ENCODE peak calls at places on chromosomes 5 and 9, in eight cellular contexts. D is foreskin fibroblast; A is mucosa of descending colon; N is NCI-H1105 treated with DMSO at 0.1 percent for 48 hours; X is colonic mucosa; W is HT1080; U is stimulated activated CD4-positive, alpha-beta T cell treated with anti-CD3 and anti-CD28 coated beads, Interleukin-1b, Interleukin-23, amount 100 ng/mL, for 1 hour; H is H7. B is an unnamed sample.

GRCh38 chr5:14913141-14913540 is 41.6 kb upstream of the ANKH start:
- DNase-seq in X (no peak), H (no peak), U (no peak), A (no peak), D (no peak), W (no peak), N (no peak), B (no peak)

GRCh38 chr9:70133253-70134208 is 89.9 kb downstream of the MAMDC2 start:
- DNase-seq in U (no peak), W (no peak), H (no peak), N (no peak), X (no peak), A (no peak), D (peak; percentile 47), B (no peak)

GRCh38 chr5:141845371-141845821 is 32.8 kb downstream of the PCDH1 start:
- DNase-seq in H (peak; percentile 88), A (no peak), U (no peak), X (no peak), N (no peak), W (no peak), D (no peak), B (no peak)

GRCh38 chr5:54263447-54263846 is 46.9 kb downstream of the ARL15 start:
- DNase-seq in X (no peak), W (no peak), U (no peak), A (no peak), N (no peak), D (no peak), H (no peak), B (no peak)

GRCh38 chr9:34518896-34519295 is 3.9 kb downstream of the ENHO start:
- DNase-seq in W (no peak), A (no peak), D (no peak), N (no peak), U (no peak), X (no peak), H (no peak), B (no peak)

GRCh38 chr9:115672477-115673316 is 480.9 kb upstream of the PAPPA start:
- DNase-seq in W (peak; percentile 97), U (no peak), N (no peak), A (no peak), H (no peak), D (peak; percentile 86), X (no peak), B (no peak)

GRCh38 chr5:129271309-129271708 is 176.8 kb downstream of the ISOC1 start:
- DNase-seq in A (no peak), D (peak; percentile 2), W (peak; percentile 19), H (peak; percentile 3), N (no peak), U (no peak), X (no peak), B (no peak)

GRCh38 chr5:777756-778161 is 6.8 kb downstream of the ZDHHC11B start:
- DNase-seq in W (no peak), U (no peak), N (no peak), H (peak; percentile 60), X (no peak), D (no peak), A (no peak), B (no peak)

GRCh38 chr5:170450041-170450660 is 53.7 kb upstream of the KCNIP1 start:
- DNase-seq in H (no peak), N (no peak), A (no peak), U (no peak), W (no peak), D (no peak), X (no peak), B (no peak)

GRCh38 chr5:124935060-124935459 is 188.6 kb upstream of the ZNF608 start:
- DNase-seq in H (no peak), A (no peak), U (no peak), X (no peak), W (no peak), D (no peak), N (no peak), B (no peak)

GRCh38 chr9:74645007-74645639 is 148.0 kb downstream of the RORB start:
- DNase-seq in W (peak; percentile 11), N (peak; percentile 26), A (peak; percentile 21), X (no peak), D (no peak), H (peak; percentile 38), U (no peak), B (no peak)

GRCh38 chr9:76828462-76828861 is 64.2 kb downstream of the PCA3 start:
- DNase-seq in D (no peak), N (no peak), U (no peak), W (no peak), H (no peak), A (no peak), X (no peak), B (no peak)

GRCh38 chr9:130933114-130934046 is 5.7 kb downstream of the FIBCD1 start:
- DNase-seq in A (no peak), W (no peak), D (peak; percentile 79), X (no peak), N (no peak), U (no peak), H (peak; percentile 69), B (no peak)

GRCh38 chr5:4570047-4571015 is 569.8 kb upstream of the ADAMTS16 start:
- DNase-seq in D (no peak), A (no peak), H (no peak), W (no peak), N (no peak), U (no peak), X (no peak), B (no peak)

GRCh38 chr5:133321833-133322420 is 270.1 kb downstream of the HSPA4 start:
- DNase-seq in N (no peak), D (no peak), U (no peak), X (no peak), W (no peak), A (no peak), H (no peak), B (no peak)

GRCh38 chr9:6584881-6585597 is 60.5 kb downstream of the GLDC start:
- DNase-seq in H (peak; percentile 24), U (no peak), N (peak; percentile 19), A (no peak), X (no peak), W (peak; percentile 33), D (no peak), B (no peak)

GRCh38 chr5:1568201-1568979 is 44.6 kb upstream of the LPCAT1 start:
- DNase-seq in A (no peak), W (peak; percentile 55), D (peak; percentile 78), N (no peak), U (no peak), X (no peak), H (no peak), B (no peak)

GRCh38 chr9:135030711-135031245 is 56.7 kb upstream of the OLFM1 start:
- DNase-seq in W (no peak), X (no peak), U (no peak), A (no peak), H (no peak), D (no peak), N (no peak), B (no peak)